ENCODE peak calls at places on chromosomes 5 and 9, in four cellular contexts. One of them, this sample, is unnamed.

GRCh38 chr5:175521313-175521833 is 43.0 kb downstream of the SFXN1 start:
- DNase-seq in CD4-positive, alpha-beta memory T cell: peak; percentile 62
- DNase-seq in HEK293T: no peak
- DNase-seq in T1000: no peak
- DNase-seq in this sample: no peak

GRCh38 chr5:80254767-80255424 is 952 bp downstream of the SERINC5 start:
- DNase-seq in CD4-positive, alpha-beta memory T cell: peak; percentile 55
- DNase-seq in HEK293T: no peak
- DNase-seq in T1000: no peak
- DNase-seq in this sample: peak; percentile 41

GRCh38 chr5:78534148-78535009 is 114.2 kb downstream of the LHFPL2 start:
- DNase-seq in CD4-positive, alpha-beta memory T cell: no peak
- DNase-seq in HEK293T: no peak
- DNase-seq in T1000: peak; percentile 38
- DNase-seq in this sample: no peak

GRCh38 chr5:73592546-73592945 is 27.0 kb downstream of the UTP15 start:
- DNase-seq in CD4-positive, alpha-beta memory T cell: no peak
- DNase-seq in HEK293T: no peak
- DNase-seq in T1000: no peak
- DNase-seq in this sample: no peak

GRCh38 chr5:168879929-168880328 is 300.8 kb upstream of the PANK3 start:
- DNase-seq in CD4-positive, alpha-beta memory T cell: no peak
- DNase-seq in HEK293T: no peak
- DNase-seq in T1000: no peak
- DNase-seq in this sample: peak; percentile 22

GRCh38 chr9:108207611-108208051 is 648.2 kb downstream of the ACTL7B start:
- DNase-seq in CD4-positive, alpha-beta memory T cell: no peak
- DNase-seq in HEK293T: no peak
- DNase-seq in T1000: no peak
- DNase-seq in this sample: no peak

GRCh38 chr5:32522429-32523143 is 62.8 kb upstream of the SUB1 start:
- DNase-seq in CD4-positive, alpha-beta memory T cell: peak; percentile 33
- DNase-seq in HEK293T: no peak
- DNase-seq in T1000: peak; percentile 75
- DNase-seq in this sample: no peak

GRCh38 chr5:72658161-72658560 is 151.0 kb upstream of the ZNF366 start:
- DNase-seq in CD4-positive, alpha-beta memory T cell: no peak
- DNase-seq in HEK293T: no peak
- DNase-seq in T1000: no peak
- DNase-seq in this sample: no peak

GRCh38 chr5:36820900-36821299 is 55.7 kb upstream of the NIPBL start:
- DNase-seq in CD4-positive, alpha-beta memory T cell: no peak
- DNase-seq in HEK293T: no peak
- DNase-seq in T1000: no peak
- DNase-seq in this sample: no peak

GRCh38 chr9:99013550-99013949 is 69.8 kb downstream of the COL15A1 start:
- DNase-seq in CD4-positive, alpha-beta memory T cell: peak; percentile 17
- DNase-seq in HEK293T: no peak
- DNase-seq in T1000: no peak
- DNase-seq in this sample: no peak

GRCh38 chr5:82601085-82601484 is 322.9 kb upstream of the RPS23 start:
- DNase-seq in CD4-positive, alpha-beta memory T cell: no peak
- DNase-seq in HEK293T: no peak
- DNase-seq in T1000: no peak
- DNase-seq in this sample: peak; percentile 63

GRCh38 chr5:10059611-10060379 is 189.9 kb downstream of the ATPSCKMT start:
- DNase-seq in CD4-positive, alpha-beta memory T cell: no peak
- DNase-seq in HEK293T: no peak
- DNase-seq in T1000: no peak
- DNase-seq in this sample: no peak